ENCODE peak calls at places on chromosomes 5 and 9, in six cellular contexts. Z is PC-9, M is GM12865, S is astrocyte of the spinal cord, E is HepG2, A is heart left ventricle. H is an unnamed sample.

GRCh38 chr9:135227641-135228251 is 140.3 kb downstream of the OLFM1 start:
- DNase-seq in Z (no peak), M (no peak), S (no peak), E (no peak), A (no peak), H (no peak)

GRCh38 chr5:68272289-68272688 is 56.7 kb downstream of the PIK3R1 start:
- DNase-seq in Z (no peak), M (no peak), S (peak; percentile 34), E (no peak), A (no peak), H (no peak)

GRCh38 chr5:60439552-60439951 is 260.4 kb downstream of the DEPDC1B start:
- DNase-seq in Z (no peak), M (no peak), S (no peak), E (no peak), A (no peak), H (no peak)

GRCh38 chr5:135473956-135474670 is 22.0 kb upstream of the TIFAB start:
- DNase-seq in Z (no peak), M (no peak), S (no peak), E (no peak), A (no peak), H (peak; percentile 40)

GRCh38 chr9:121816449-121816817 is 165.0 kb downstream of the DAB2IP start:
- DNase-seq in Z (no peak), M (no peak), S (no peak), E (no peak), A (no peak), H (no peak)

GRCh38 chr5:947626-948471 is 55.2 kb downstream of the TRIP13 start:
- DNase-seq in Z (no peak), M (no peak), S (no peak), E (no peak), A (no peak), H (no peak)

GRCh38 chr5:131381011-131381410 is 117.2 kb downstream of the CDC42SE2 start:
- DNase-seq in Z (no peak), M (peak; percentile 27), S (no peak), E (no peak), A (no peak), H (no peak)

GRCh38 chr5:150242495-150242894 is 47.1 kb downstream of the CAMK2A start:
- DNase-seq in Z (no peak), M (no peak), S (no peak), E (no peak), A (no peak), H (no peak)

GRCh38 chr5:147522435-147522834 is 12.6 kb upstream of the DPYSL3 start:
- DNase-seq in Z (no peak), M (no peak), S (peak; percentile 51), E (no peak), A (no peak), H (peak; percentile 83)

GRCh38 chr5:174623018-174623417 is 101.4 kb upstream of the MSX2 start:
- DNase-seq in Z (no peak), M (no peak), S (no peak), E (no peak), A (no peak), H (no peak)

GRCh38 chr9:81613002-81613750 is 76.2 kb downstream of the TLE1 start:
- DNase-seq in Z (no peak), M (no peak), S (peak; percentile 73), E (no peak), A (peak; percentile 41), H (no peak)

GRCh38 chr9:138071731-138072130 is 194.1 kb downstream of the CACNA1B start:
- DNase-seq in Z (no peak), M (no peak), S (no peak), E (no peak), A (no peak), H (no peak)

GRCh38 chr9:116027096-116027495 is 126.5 kb upstream of the PAPPA start:
- DNase-seq in Z (no peak), M (no peak), S (peak; percentile 43), E (no peak), A (no peak), H (no peak)

GRCh38 chr5:149932445-149933350 is 11.9 kb downstream of the PDE6A start:
- DNase-seq in Z (peak; percentile 59), M (no peak), S (no peak), E (peak; percentile 13), A (no peak), H (no peak)

GRCh38 chr9:100581081-100581480 is 3.2 kb downstream of the CAVIN4 start:
- DNase-seq in Z (no peak), M (no peak), S (no peak), E (no peak), A (no peak), H (no peak)
- H3K4me3 ChIP-seq in Z (no peak overlapping the region), M (no peak overlapping the region), S (no peak overlapping the region), E (no peak overlapping the region), A (peak overlapping the region; percentile 51), H (no peak overlapping the region)

DNA sequence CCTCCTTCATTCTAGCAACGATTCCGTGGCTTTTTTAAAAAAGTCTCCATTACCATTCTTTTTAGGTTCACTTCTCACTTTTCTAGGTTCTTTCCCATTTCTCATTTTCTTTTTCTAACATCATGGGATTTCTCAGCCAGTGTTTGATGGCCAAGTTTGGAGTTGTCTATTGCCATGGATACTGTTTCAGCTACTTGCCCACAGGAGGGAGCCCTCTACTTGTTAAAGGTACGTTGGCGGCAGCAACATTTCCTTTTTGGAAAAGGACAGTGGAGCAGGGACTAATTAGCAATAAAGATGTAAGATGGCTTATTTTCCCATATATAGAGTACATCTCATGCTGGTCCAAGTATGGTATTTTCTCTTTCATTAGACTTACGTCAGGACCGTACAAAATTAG is 2257.5 kb upstream of the C9orf72 start:
- DNase-seq in Z (peak; percentile 12), M (no peak), S (peak; percentile 46), E (peak; percentile 43), A (no peak), H (peak; percentile 68)
- TF ChIP-seq CTCF in Z (peak; percentile 67), M (peak; percentile 17), S (peak; percentile 57), E (peak; percentile 69), A (no peak), H (peak; percentile 74)

GRCh38 chr9:34123682-34124081 is 2.8 kb downstream of the DCAF12 start:
- DNase-seq in Z (no peak), M (peak; percentile 74), S (no peak), E (no peak), A (peak; percentile 31), H (no peak)
- H3K4me3 ChIP-seq in Z (no peak overlapping the region), M (no peak overlapping the region), S (no peak overlapping the region), E (no peak overlapping the region), A (no peak overlapping the region), H (no peak overlapping the region)

GRCh38 chr5:154421868-154422267 is 23.9 kb upstream of the SAP30L start:
- DNase-seq in Z (no peak), M (peak; percentile 51), S (no peak), E (peak; percentile 53), A (no peak), H (peak; percentile 11)
- TF ChIP-seq CTCF in Z (peak; percentile 56), M (peak; percentile 54), S (peak; percentile 54), E (peak; percentile 75), A (no peak), H (peak; percentile 26)

GRCh38 chr9:69175488-69175872 is 1.4 kb downstream of the TJP2 start:
- DNase-seq in Z (no peak), M (peak; percentile 59), S (no peak), E (no peak), A (no peak), H (no peak)
- H3K4me3 ChIP-seq in Z (peak overlapping the region; percentile 70), M (peak overlapping the region; percentile 83), S (peak overlapping the region; percentile 80), E (peak overlapping the region; percentile 66), A (peak overlapping the region; percentile 74), H (peak overlapping the region; percentile 77)

DNA sequence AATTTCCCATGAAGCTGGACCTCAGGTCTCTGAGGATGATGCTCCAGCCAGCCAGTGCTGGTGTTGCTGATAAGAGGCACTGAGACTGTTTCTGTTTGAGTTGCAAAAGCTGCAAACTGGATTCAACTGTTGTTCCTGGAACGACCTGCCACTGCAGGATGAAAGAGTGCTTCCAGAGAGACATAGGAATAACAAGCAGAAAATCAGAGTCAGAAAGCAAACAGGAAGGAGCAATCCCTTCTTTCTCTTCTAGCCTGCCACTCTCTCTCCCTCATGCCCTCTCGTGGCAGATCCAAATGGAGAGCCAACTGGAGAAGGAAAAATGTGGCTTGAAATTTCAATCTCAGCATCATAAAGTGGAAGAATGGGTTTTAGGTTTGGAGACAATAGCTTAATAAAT is 110.4 kb downstream of the STARD4 start:
- DNase-seq in Z (no peak), M (no peak), S (no peak), E (no peak), A (no peak), H (peak; percentile 4)
- TF ChIP-seq CTCF in Z (no peak), M (no peak), S (no peak), E (no peak), A (no peak), H (peak; percentile 34)

GRCh38 chr5:142998316-142998862 is 228.2 kb downstream of the ARHGAP26 start:
- DNase-seq in Z (no peak), M (peak; percentile 56), S (no peak), E (no peak), A (no peak), H (no peak)

GRCh38 chr5:143003328-143003636 is 233.1 kb downstream of the ARHGAP26 start:
- DNase-seq in Z (no peak), M (no peak), S (no peak), E (no peak), A (no peak), H (no peak)

GRCh38 chr5:143004361-143004802 is 234.2 kb downstream of the ARHGAP26 start:
- DNase-seq in Z (no peak), M (peak; percentile 76), S (no peak), E (no peak), A (no peak), H (no peak)

GRCh38 chr5:143002459-143003327 is 232.5 kb downstream of the ARHGAP26 start:
- DNase-seq in Z (no peak), M (peak; percentile 96), S (peak; percentile 91), E (no peak), A (no peak), H (peak; percentile 56)

GRCh38 chr5:143001764-143002351 is 231.7 kb downstream of the ARHGAP26 start:
- DNase-seq in Z (no peak), M (peak; percentile 50), S (peak; percentile 73), E (no peak), A (no peak), H (peak; percentile 55)
- H3K4me3 ChIP-seq in Z (no peak overlapping the region), M (peak overlapping the region; percentile 9), S (no peak overlapping the region), E (no peak overlapping the region), A (no peak overlapping the region), H (no peak overlapping the region)

GRCh38 chr5:69364414-69364813 is 4.9 kb downstream of the AK6 start:
- DNase-seq in Z (no peak), M (peak; percentile 35), S (peak; percentile 12), E (peak; percentile 29), A (no peak), H (peak; percentile 24)
- TF ChIP-seq CTCF in Z (peak; percentile 51), M (peak; percentile 50), S (peak; percentile 27), E (peak; percentile 10), A (no peak), H (peak; percentile 42)

H was measured in epithelial cell of esophagus.